ENCODE peak calls at places on chromosome 17, in seven cellular contexts. M is prostate gland, R is stomach, F is transverse colon, D is breast epithelium, Q is adrenal gland, B is tibial nerve. H is an unnamed sample.

GRCh38 chr17:17151055-17151454 is 55.1 kb downstream of the PLD6 start:
- DNase-seq in F (no peak), D (no peak), B (no peak), R (no peak), Q (no peak), M (no peak), H (no peak)

GRCh38 chr17:43713494-43714162 is 45.0 kb downstream of the SOST start:
- DNase-seq in Q (peak), B (no peak), F (no peak), R (no peak), D (no peak), M (no peak), H (peak)

GRCh38 chr17:36601303-36602029 is at the start of gene MRM1:
- DNase-seq in F (peak), Q (peak), R (peak), D (peak), M (peak), B (peak), H (peak)

GRCh38 chr17:38879878-38880727 is 10.2 kb downstream of the LASP1 start:
- DNase-seq in Q (peak), F (peak), R (no peak), B (no peak), D (no peak), M (no peak), H (peak)

GRCh38 chr17:11318207-11318606 is 77.2 kb downstream of the SHISA6 start:
- DNase-seq in Q (no peak), F (no peak), D (no peak), R (no peak), B (no peak), M (no peak), H (no peak)

GRCh38 chr17:18110636-18111145 is 2.1 kb downstream of the MYO15A start:
- DNase-seq in B (no peak), F (no peak), D (no peak), R (no peak), M (no peak), Q (no peak), H (no peak)

GRCh38 chr17:69654981-69655581 is 240.6 kb downstream of the MAP2K6 start:
- DNase-seq in B (no peak), D (no peak), F (no peak), M (no peak), Q (peak), R (no peak), H (no peak)

GRCh38 chr17:8800656-8801055 is 1.5 kb upstream of the MFSD6L start:
- DNase-seq in B (no peak), D (no peak), M (no peak), Q (no peak), F (no peak), R (no peak), H (no peak)

GRCh38 chr17:81391964-81392908 is 3.0 kb upstream of the BAHCC1 start:
- DNase-seq in D (no peak), M (no peak), B (no peak), Q (peak), R (no peak), F (peak), H (no peak)

GRCh38 chr17:70906808-70907207 is 737.5 kb downstream of the KCNJ2 start:
- DNase-seq in Q (no peak), F (no peak), B (no peak), D (no peak), M (no peak), R (no peak), H (no peak)

GRCh38 chr17:8059131-8059530 is 20.3 kb downstream of the ALOX15B start:
- DNase-seq in F (no peak), D (no peak), Q (no peak), R (no peak), M (no peak), B (no peak), H (no peak)

GRCh38 chr17:34730816-34731215 is 151.4 kb downstream of the TMEM132E start:
- DNase-seq in Q (no peak), R (no peak), D (no peak), M (no peak), B (no peak), F (no peak), H (no peak)

GRCh38 chr17:61260061-61260797 is 139.4 kb upstream of the TBX2 start:
- DNase-seq in D (no peak), Q (no peak), R (no peak), M (no peak), F (no peak), B (no peak), H (peak)

GRCh38 chr17:49439673-49440571 is 25.2 kb upstream of the PHB1 start:
- DNase-seq in F (no peak), B (no peak), Q (no peak), R (no peak), D (peak), M (no peak), H (no peak)

DNA sequence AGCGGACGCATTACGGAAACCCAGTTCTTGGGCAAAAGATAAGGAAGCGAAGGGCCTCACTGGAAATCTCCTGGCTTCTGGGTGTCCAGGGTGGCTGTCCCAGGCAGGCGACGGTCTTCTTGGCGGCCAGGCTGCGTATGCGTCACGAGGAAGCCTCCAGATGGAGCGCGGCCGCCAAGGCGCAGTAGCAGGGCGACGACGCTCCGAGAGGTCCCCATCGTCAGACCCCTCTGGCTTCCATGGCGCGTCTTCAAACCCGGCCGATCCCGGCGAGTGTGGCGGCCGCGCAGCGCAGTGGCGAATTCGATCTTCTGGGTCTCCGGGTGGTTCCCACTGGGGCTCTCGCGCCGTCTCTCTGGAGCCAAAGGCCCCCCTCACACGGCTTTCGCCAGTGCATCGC is 13.8 kb upstream of the ANKRD40CL start:
- DNase-seq in Q (no peak), D (no peak), R (no peak), M (no peak), B (no peak), F (no peak), H (no peak)
- H3K4me3 ChIP-seq in Q (no peak), D (peak), R (peak), M (no peak), B (peak), F (peak), H (peak)

DNA sequence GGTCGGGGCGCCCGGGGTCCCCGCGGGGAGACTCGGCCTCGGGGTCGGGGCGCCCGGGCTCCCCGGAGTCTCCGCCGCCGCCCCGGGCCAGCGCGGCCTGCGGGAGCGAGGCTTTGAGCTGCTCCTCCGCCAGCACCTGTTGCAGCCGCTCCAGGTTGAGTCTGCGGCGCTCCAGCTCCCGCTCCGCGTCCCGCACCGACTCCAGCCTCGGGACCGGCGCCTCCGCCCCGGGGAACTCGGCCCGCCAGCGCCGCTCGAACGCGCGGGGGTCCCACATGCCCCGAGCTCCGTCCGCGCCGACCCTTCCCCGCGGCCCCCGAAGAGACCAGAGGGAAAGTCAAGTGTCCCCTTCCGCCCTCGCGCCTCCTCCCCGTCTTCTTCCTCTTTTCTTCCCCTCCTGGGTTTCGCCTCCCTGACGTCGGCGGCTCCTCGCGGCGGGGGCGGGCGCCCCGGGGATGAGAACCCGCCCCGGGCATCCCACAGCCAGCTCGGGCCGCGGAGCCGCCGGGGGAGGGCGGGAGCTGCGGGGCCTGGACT is 40.8 kb upstream of the BHLHA9 start:
- DNase-seq in M (no peak), Q (peak), R (peak), D (no peak), B (peak), F (peak), H (peak)
- TF ChIP-seq POLR2A in M (peak), Q (peak), R (no peak), D (no peak), B (peak), F (peak), H (no peak)

GRCh38 chr17:29623283-29623647 is 553 bp upstream of the CORO6 start:
- DNase-seq in R (no peak), B (no peak), D (no peak), M (no peak), F (no peak), Q (no peak), H (no peak)
- H3K4me3 ChIP-seq in R (peak), B (peak), D (peak), M (no peak), F (peak), Q (no peak), H (peak)

GRCh38 chr17:45584092-45585036 is 93.8 kb upstream of the PLEKHM1 start:
- DNase-seq in Q (peak), B (no peak), M (peak), R (peak), F (peak), D (no peak), H (peak)
- TF ChIP-seq POLR2A in Q (no peak), B (peak), M (peak), R (no peak), F (peak), D (no peak), H (no peak)

GRCh38 chr17:77528516-77529327 is 388.0 kb downstream of the SEC14L1 start:
- DNase-seq in B (no peak), F (no peak), Q (no peak), M (no peak), D (no peak), R (no peak), H (no peak)
- H3K4me3 ChIP-seq in B (peak), F (peak), Q (no peak), M (no peak), D (peak), R (peak), H (peak)

GRCh38 chr17:41835800-41836549 is at the start of gene NT5C3B:
- DNase-seq in D (no peak), Q (peak), R (peak), F (peak), M (peak), B (peak), H (peak)
- TF ChIP-seq POLR2A in D (no peak), Q (peak), R (no peak), F (no peak), M (peak), B (peak), H (no peak)

GRCh38 chr17:59827721-59828477 is 64.8 kb downstream of the TUBD1 start:
- DNase-seq in Q (no peak), R (no peak), B (no peak), D (no peak), M (no peak), F (no peak), H (no peak)
- H3K4me3 ChIP-seq in Q (no peak), R (no peak), B (no peak), D (no peak), M (no peak), F (peak), H (no peak)

DNA sequence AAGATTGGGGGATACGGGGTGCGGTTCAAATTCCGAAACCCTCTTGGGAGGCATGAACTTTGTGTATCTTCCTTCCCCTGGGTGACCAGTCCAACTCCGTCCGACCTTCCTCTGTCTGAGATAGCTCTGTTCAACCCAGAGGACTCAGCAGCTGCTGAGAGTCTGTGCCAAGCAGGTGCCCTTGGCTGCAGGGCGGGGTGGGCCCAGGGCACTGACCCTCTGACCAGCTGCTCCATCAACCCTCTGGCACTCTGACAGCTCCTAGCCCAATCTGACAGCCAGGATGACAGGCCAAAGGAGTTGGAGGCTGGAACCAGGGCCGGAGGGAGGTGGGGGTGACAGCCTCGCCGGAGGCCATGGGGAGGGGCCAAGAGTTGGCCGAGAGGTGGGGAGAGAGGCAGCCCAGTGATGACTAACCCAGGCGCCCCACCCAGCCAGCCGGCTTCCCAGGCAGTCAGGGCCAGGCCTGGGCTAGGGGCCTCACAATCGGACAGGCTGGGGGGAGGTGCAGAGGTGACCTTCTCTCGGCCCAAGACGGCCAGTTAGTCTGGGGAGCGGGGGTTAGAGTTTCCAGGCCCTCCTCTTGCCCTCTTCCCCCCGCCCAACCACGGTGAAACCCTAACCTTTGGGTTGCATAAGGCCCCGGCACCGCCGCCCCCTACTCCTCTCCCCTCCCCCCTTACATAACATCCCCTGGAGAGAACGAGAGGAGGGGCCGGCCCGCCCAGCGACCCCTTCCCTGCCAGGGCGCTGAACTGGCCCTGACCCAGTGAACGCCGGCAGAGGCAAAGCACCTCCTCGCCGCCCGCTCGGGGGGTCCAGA is 5.0 kb upstream of the TLCD2 start:
- DNase-seq in R (peak), M (peak), F (peak), Q (peak), B (peak), D (peak), H (peak)
- TF ChIP-seq POLR2A in R (no peak), M (peak), F (peak), Q (peak), B (peak), D (no peak), H (peak)

GRCh38 chr17:58324409-58325288 is 3.9 kb downstream of the TSPOAP1 start:
- DNase-seq in R (peak), B (no peak), D (peak), Q (peak), F (peak), M (peak), H (no peak)
- H3K4me3 ChIP-seq in R (peak), B (peak), D (peak), Q (peak), F (peak), M (peak), H (peak)

GRCh38 chr17:78935419-78936323 is 10.5 kb upstream of the TIMP2 start:
- DNase-seq in F (peak), M (no peak), Q (peak), D (no peak), R (peak), B (peak), H (peak)

GRCh38 chr17:78933025-78933958 is 8.1 kb upstream of the TIMP2 start:
- DNase-seq in D (no peak), R (peak), B (peak), Q (peak), F (peak), M (no peak), H (no peak)

GRCh38 chr17:78934681-78935418 is 9.7 kb upstream of the TIMP2 start:
- DNase-seq in B (no peak), M (no peak), F (no peak), R (no peak), Q (no peak), D (no peak), H (no peak)

GRCh38 chr17:78937561-78937960 is 12.4 kb upstream of the TIMP2 start:
- DNase-seq in Q (no peak), D (no peak), R (no peak), F (no peak), M (no peak), B (no peak), H (no peak)

GRCh38 chr17:78933959-78934568 is 8.9 kb upstream of the TIMP2 start:
- DNase-seq in Q (peak), B (peak), D (peak), R (peak), M (peak), F (peak), H (peak)
- TF ChIP-seq POLR2A in Q (peak), B (peak), D (no peak), R (no peak), M (peak), F (no peak), H (no peak)

H was measured in heart left ventricle.